ENCODE peak calls at places on chromosomes 7 and 10, in seven cellular contexts. I, Q, X, Y, D, Z and E are unnamed samples. For H3K4me1, the result is how much of the 10 kb centered on the place peaks cover.

GRCh38 chr7:92456241-92456640 is 9.0 kb downstream of the GATAD1 start:
- DNase-seq in D (no peak), Z (no peak), I (no peak), Y (no peak), X (no peak), Q (no peak), E (no peak)

GRCh38 chr10:99382181-99382580 is 48.2 kb downstream of the GOT1 start:
- DNase-seq in D (no peak), Y (no peak), Z (no peak), I (no peak), Q (no peak), X (no peak), E (no peak)

GRCh38 chr7:49453486-49453885 is 320.0 kb upstream of the VWC2 start:
- DNase-seq in D (peak), I (no peak), Y (no peak), X (no peak), Q (no peak), Z (no peak), E (no peak)

GRCh38 chr7:7618410-7618809 is 22.1 kb upstream of the UMAD1 start:
- DNase-seq in D (no peak), Q (no peak), Y (no peak), I (no peak), X (no peak), Z (no peak), E (no peak)

GRCh38 chr7:130393095-130393494 is 12.8 kb downstream of the CPA1 start:
- DNase-seq in I (no peak), Y (no peak), Q (no peak), D (no peak), X (no peak), Z (no peak), E (no peak)

GRCh38 chr10:28300027-28300426 is 2.8 kb downstream of the MPP7 start:
- DNase-seq in D (no peak), Y (no peak), X (no peak), I (no peak), Z (no peak), Q (no peak), E (no peak)

GRCh38 chr7:139993169-139993568 is 69.6 kb downstream of the PARP12 start:
- DNase-seq in D (no peak), Y (no peak), Q (no peak), Z (no peak), X (no peak), I (no peak), E (no peak)

GRCh38 chr7:66050990-66051424 is 24.6 kb upstream of the ASL start:
- DNase-seq in Y (no peak), Z (peak), D (peak), I (peak), X (no peak), Q (no peak), E (no peak)

GRCh38 chr10:98314577-98315284 is 46.7 kb upstream of the LOXL4 start:
- DNase-seq in D (no peak), Z (peak), X (no peak), I (no peak), Y (no peak), Q (peak), E (no peak)

GRCh38 chr7:91348686-91349085 is 84.5 kb downstream of the FZD1 start:
- DNase-seq in D (no peak), Z (no peak), X (no peak), I (peak), Y (no peak), Q (no peak), E (no peak)

GRCh38 chr10:16779375-16779774 is 37.8 kb downstream of the RSU1 start:
- DNase-seq in Z (no peak), I (no peak), Y (no peak), Q (no peak), D (no peak), X (no peak), E (no peak)

GRCh38 chr7:133545613-133546012 is 292.7 kb downstream of the EXOC4 start:
- DNase-seq in Q (no peak), Y (no peak), X (no peak), I (no peak), D (peak), Z (no peak), E (no peak)

GRCh38 chr10:127378628-127379027 is 170.5 kb upstream of the NPS start:
- DNase-seq in D (no peak), Q (no peak), I (no peak), Y (no peak), X (no peak), Z (no peak), E (no peak)

GRCh38 chr10:121732676-121733445 is 134.6 kb upstream of the FGFR2 start:
- DNase-seq in I (peak), Q (no peak), Z (no peak), Y (no peak), X (no peak), D (peak), E (no peak)

GRCh38 chr10:69883256-69883655 is 81.5 kb downstream of the COL13A1 start:
- DNase-seq in Q (no peak), I (peak), Z (peak), D (no peak), X (no peak), Y (no peak), E (no peak)

GRCh38 chr10:117175215-117175900 is 21.9 kb upstream of the KCNK18 start:
- DNase-seq in X (no peak), Z (no peak), I (no peak), Y (no peak), D (peak), Q (peak), E (no peak)

GRCh38 chr7:114460021-114460420 is 45.4 kb downstream of the FOXP2 start:
- DNase-seq in X (no peak), Q (no peak), Y (no peak), D (no peak), Z (no peak), I (no peak), E (no peak)

GRCh38 chr10:80454526-80455460 is 683 bp downstream of the TSPAN14 start:
- DNase-seq in X (no peak), Q (no peak), D (peak), Z (peak), I (peak), Y (no peak), E (no peak)

GRCh38 chr7:23426876-23427275 is 43.4 kb downstream of the IGF2BP3 start:
- DNase-seq in X (no peak), I (no peak), D (no peak), Y (no peak), Z (no peak), Q (no peak), E (no peak)

GRCh38 chr10:91340613-91341362 is 69.4 kb upstream of the HECTD2 start:
- DNase-seq in Y (no peak), D (peak), I (no peak), X (no peak), Q (no peak), Z (no peak), E (no peak)

GRCh38 chr7:53500076-53500475 is 464.6 kb downstream of the POM121L12 start:
- DNase-seq in Z (no peak), X (no peak), Q (no peak), D (no peak), Y (no peak), I (peak), E (no peak)

DNA sequence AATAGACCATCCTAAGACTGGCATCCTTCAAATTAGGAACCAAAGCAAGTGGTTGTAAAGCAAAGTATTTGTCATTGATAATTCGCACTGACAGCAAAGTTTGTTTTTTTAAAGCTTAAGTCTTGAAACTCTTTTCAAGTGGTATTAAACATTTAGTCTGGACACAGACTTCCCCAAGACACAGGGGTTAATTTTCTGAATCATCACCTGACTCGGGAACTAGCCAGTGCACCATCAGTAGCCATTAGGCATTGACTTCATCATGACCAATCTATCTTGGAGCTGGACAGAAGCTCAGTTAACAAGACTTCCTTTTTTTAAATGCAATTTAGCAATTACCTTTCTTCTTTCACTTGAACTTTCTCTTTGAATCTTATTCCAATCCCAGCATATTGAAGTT is 210.6 kb downstream of the ZNF365 start:
- DNase-seq in D (no peak), Q (no peak), Y (no peak), Z (no peak), X (no peak), I (no peak), E (no peak)
- H3K4me1 ChIP-seq in D (half or more), Q (under half), Y (under half), Z (under half), X (under half), I (under half), E (under half)

GRCh38 chr7:127251458-127252379 is 1.0 kb downstream of the GRM8 start:
- DNase-seq in Y (no peak), Q (no peak), D (no peak), Z (no peak), I (peak), X (no peak), E (no peak)
- H3K4me3 ChIP-seq in Y (peak), Q (peak), D (peak), Z (peak), I (peak), X (peak), E (peak)

GRCh38 chr10:110358278-110358677 is 53.6 kb upstream of the SMNDC1 start:
- DNase-seq in Y (no peak), Z (no peak), I (no peak), D (no peak), Q (no peak), X (no peak), E (no peak)
- H3K4me1 ChIP-seq in Y (under half), Z (under half), I (under half), D (under half), Q (under half), X (under half), E (half or more)

GRCh38 chr10:24722676-24723385 is 856 bp downstream of the ARHGAP21 start:
- DNase-seq in I (peak), Y (no peak), D (peak), X (no peak), Z (peak), Q (peak), E (no peak)

GRCh38 chr10:24722131-24722675 is 1.5 kb downstream of the ARHGAP21 start:
- DNase-seq in Y (no peak), D (no peak), Z (no peak), I (peak), X (no peak), Q (no peak), E (no peak)

GRCh38 chr10:24723788-24724380 is at the start of gene ARHGAP21:
- DNase-seq in Y (peak), Z (peak), D (peak), X (peak), I (peak), Q (peak), E (no peak)

GRCh38 chr10:24724381-24725228 is 918 bp upstream of the ARHGAP21 start:
- DNase-seq in X (peak), Q (peak), Z (peak), Y (peak), I (peak), D (peak), E (peak)

GRCh38 chr10:24723386-24723787 is 300 bp downstream of the ARHGAP21 start:
- DNase-seq in Q (no peak), Z (peak), D (no peak), X (no peak), Y (no peak), I (no peak), E (no peak)
- H3K4me3 ChIP-seq in Q (peak), Z (peak), D (peak), X (peak), Y (peak), I (peak), E (peak)

DNA sequence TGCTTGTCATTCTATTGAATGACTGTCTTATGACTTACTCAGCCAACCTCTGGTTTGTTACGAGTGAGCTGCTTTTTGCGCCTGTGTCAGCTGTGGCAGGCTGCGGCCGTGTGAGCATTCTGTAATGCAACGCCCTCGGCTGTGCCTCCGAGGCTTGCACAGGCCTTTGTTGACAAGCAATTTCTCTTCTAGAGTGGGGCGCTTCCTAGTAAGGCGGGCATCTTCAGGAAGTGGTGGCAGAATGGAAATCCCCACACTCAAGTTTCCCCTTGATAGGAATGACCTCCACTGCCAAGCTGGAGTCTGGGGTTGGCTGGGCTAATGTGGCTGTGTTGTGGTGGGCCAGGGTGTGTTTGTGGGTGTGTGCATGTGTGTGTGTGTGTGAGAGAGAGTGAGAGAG is 20.2 kb upstream of the TMEM178B start:
- DNase-seq in D (peak), Z (no peak), X (no peak), Y (no peak), I (no peak), Q (no peak), E (no peak)
- H3K4me1 ChIP-seq in D (under half), Z (under half), X (under half), Y (under half), I (under half), Q (under half), E (under half)

DNA sequence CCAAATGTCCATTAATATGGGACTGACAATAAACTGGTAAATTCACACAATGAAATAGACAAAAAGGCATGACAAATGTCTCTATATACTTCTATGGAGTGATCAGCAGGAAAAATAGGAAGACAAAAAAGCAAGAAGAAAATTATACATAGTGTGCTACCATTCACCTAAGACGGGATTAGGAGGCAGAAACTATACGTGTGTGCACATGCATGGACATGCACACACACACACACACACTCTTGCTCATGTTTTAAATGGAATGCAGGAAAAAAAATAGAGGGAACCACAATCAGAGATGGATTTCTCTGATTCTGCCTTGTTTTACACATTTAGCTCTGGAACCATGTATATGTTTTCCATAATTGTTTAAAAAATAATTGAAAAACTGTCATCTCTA is 119.0 kb downstream of the ZFAND4 start:
- DNase-seq in Z (no peak), D (no peak), I (no peak), Q (no peak), X (no peak), Y (no peak), E (no peak)
- H3K4me3 ChIP-seq in Z (no peak), D (no peak), I (no peak), Q (no peak), X (no peak), Y (no peak), E (no peak)

GRCh38 chr10:95963202-95963991 is 55.6 kb downstream of the CC2D2B start:
- DNase-seq in Y (no peak), X (no peak), I (no peak), Q (no peak), Z (no peak), D (no peak), E (no peak)
- H3K4me1 ChIP-seq in Y (under half), X (under half), I (under half), Q (under half), Z (under half), D (under half), E (under half)

DNA sequence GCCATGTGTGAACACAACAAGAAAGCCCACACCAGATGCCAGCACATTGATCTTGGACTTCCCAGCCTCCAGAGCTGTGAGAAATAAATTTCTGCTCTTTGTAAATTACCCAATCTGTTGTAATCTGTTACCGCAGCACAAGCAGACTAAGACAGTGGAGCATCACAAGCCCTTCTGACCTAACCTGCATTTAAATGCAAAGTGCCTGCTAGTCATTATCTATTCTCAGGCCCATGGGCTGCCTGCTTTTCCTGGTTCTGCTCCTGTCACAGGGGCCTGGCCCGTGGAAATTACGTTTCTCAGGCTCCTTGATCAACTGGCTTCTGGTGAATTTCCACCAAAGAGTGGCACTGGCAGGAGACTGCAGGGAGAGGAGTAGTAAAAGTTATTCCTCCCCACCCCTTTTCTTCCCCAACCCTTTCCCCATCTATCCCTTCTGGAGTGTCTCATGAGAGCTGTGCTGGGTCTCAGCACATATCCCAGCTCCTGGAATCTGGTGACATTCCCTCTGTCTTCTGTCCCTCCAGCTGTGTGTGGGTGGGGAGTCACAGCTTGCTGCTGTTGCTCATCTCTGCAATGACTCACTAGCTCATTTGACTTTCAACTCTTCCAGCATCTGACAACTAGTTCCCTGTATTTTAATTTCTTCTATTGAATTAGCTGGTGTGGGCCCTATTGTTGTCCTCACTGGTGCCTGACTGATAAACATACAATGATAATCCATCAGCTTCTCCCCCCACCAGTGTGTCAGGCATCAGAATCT is 199.1 kb upstream of the AUTS2 start:
- DNase-seq in Z (no peak), I (peak), Q (no peak), X (no peak), D (no peak), Y (no peak), E (no peak)
- H3K4me3 ChIP-seq in Z (no peak), I (no peak), Q (no peak), X (no peak), D (no peak), Y (no peak), E (no peak)

GRCh38 chr7:36176688-36177087 is 23.6 kb downstream of the EEPD1 start:
- DNase-seq in Q (no peak), X (no peak), D (no peak), I (no peak), Z (no peak), Y (no peak), E (no peak)
- H3K4me1 ChIP-seq in Q (under half), X (under half), D (under half), I (under half), Z (under half), Y (under half), E (under half)